ENCODE peak calls at places on chromosomes 16 and 17, in eight cellular contexts. W is fibroblast of mammary gland, S is tibial nerve, I is hepatocyte, E is AG10803, R is ovary, Q is Peyer's patch, K is bronchial epithelial cell. V is an unnamed sample.

GRCh38 chr17:60744355-60744958 is 66.8 kb downstream of the BCAS3 start:
- DNase-seq in W (no peak), S (no peak), I (no peak), E (peak; percentile 9), R (no peak), Q (no peak), K (no peak), V (no peak)

GRCh38 chr17:41966453-41967140 is at the start of gene CNP:
- DNase-seq in W (peak; percentile 79), S (peak; percentile 85), I (peak; percentile 97), E (peak; percentile 92), R (peak; percentile 90), Q (peak; percentile 96), K (peak; percentile 56), V (peak; percentile 91)

GRCh38 chr16:58047557-58048348 is 22.2 kb downstream of the MMP15 start:
- DNase-seq in W (no peak), S (no peak), I (no peak), E (no peak), R (no peak), Q (no peak), K (no peak), V (peak; percentile 3)

GRCh38 chr16:8377864-8378263 is 212.4 kb downstream of the TMEM114 start:
- DNase-seq in W (no peak), S (no peak), I (no peak), E (no peak), R (no peak), Q (no peak), K (no peak), V (no peak)

GRCh38 chr16:10608687-10609409 is 28.4 kb upstream of the EMP2 start:
- DNase-seq in W (peak; percentile 40), S (no peak), I (no peak), E (peak; percentile 57), R (peak; percentile 31), Q (no peak), K (no peak), V (no peak)

GRCh38 chr16:1771864-1772361 is 570 bp upstream of the NME3 start:
- DNase-seq in W (no peak), S (no peak), I (no peak), E (no peak), R (no peak), Q (no peak), K (no peak), V (no peak)

GRCh38 chr17:46842835-46843234 is 8.5 kb upstream of the WNT9B start:
- DNase-seq in W (peak; percentile 8), S (no peak), I (no peak), E (no peak), R (no peak), Q (no peak), K (no peak), V (no peak)

GRCh38 chr16:82379601-82380000 is 209.6 kb upstream of the MPHOSPH6 start:
- DNase-seq in W (no peak), S (no peak), I (no peak), E (no peak), R (no peak), Q (no peak), K (no peak), V (no peak)

GRCh38 chr17:74833501-74834361 is 26.0 kb downstream of the GRIN2C start:
- DNase-seq in W (peak; percentile 5), S (no peak), I (no peak), E (peak; percentile 55), R (no peak), Q (peak; percentile 74), K (peak; percentile 18), V (no peak)

GRCh38 chr17:78923660-78924453 is 1.3 kb downstream of the TIMP2 start:
- DNase-seq in W (no peak), S (peak; percentile 55), I (peak; percentile 89), E (no peak), R (peak; percentile 59), Q (peak; percentile 94), K (peak; percentile 57), V (no peak)
- H3K4me3 ChIP-seq in W (peak overlapping the region; percentile 81), S (peak overlapping the region; percentile 98), I (peak overlapping the region; percentile 94), E (peak overlapping the region; percentile 86), R (peak overlapping the region; percentile 82), Q (peak overlapping the region; percentile 73), K (peak overlapping the region; percentile 11), V (peak overlapping the region; percentile 84)

DNA sequence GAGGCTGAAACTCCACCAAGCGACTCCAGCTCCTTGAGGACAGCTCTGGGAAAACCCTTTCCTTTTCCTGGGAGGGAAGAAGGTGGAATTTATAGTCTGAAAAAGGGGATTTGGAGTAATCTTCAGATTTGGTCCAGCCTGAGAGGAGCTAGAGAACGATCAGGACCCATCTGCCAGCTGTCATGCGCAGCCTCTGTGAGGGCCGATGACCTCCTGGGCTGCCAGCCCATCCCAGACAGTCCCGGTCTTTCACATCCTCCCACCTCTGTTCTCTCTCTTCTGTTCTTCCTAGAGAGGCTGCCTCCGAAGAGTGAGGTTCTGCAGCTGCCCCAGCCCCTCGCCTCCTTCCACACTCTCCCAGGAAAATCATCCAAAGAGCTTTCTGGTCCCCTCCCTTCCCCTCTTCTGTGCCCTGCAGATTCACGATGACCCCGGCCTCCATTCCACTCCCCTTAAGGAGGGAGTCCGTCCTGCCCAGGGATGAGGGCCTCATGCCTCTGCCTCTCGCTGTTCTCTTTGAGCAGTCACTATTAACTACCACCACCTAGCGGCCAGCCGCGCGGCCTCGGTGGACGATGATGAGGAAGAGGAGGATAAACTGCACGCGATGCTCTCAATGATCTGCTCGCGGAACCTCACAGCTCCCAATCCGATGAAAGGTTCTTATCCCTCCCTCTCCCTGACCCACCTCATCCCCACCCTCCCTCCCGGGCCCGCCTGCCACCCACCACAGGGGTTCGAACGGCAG is 29.6 kb downstream of the SGSM2 start:
- DNase-seq in W (no peak), S (no peak), I (no peak), E (no peak), R (no peak), Q (no peak), K (no peak), V (peak; percentile 26)
- TF ChIP-seq CTCF in W (no peak), S (no peak), I (peak; percentile 32), E (no peak), R (no peak), Q (no peak), K (peak; percentile 24), V (peak; percentile 37)

GRCh38 chr17:55360971-55361370 is 60.7 kb downstream of the MMD start:
- DNase-seq in W (no peak), S (no peak), I (no peak), E (no peak), R (no peak), Q (no peak), K (no peak), V (no peak)
- H3K4me3 ChIP-seq in W (no peak overlapping the region), S (no peak overlapping the region), I (no peak overlapping the region), E (no peak overlapping the region), R (no peak overlapping the region), Q (no peak overlapping the region), K (no peak overlapping the region), V (no peak overlapping the region)

DNA sequence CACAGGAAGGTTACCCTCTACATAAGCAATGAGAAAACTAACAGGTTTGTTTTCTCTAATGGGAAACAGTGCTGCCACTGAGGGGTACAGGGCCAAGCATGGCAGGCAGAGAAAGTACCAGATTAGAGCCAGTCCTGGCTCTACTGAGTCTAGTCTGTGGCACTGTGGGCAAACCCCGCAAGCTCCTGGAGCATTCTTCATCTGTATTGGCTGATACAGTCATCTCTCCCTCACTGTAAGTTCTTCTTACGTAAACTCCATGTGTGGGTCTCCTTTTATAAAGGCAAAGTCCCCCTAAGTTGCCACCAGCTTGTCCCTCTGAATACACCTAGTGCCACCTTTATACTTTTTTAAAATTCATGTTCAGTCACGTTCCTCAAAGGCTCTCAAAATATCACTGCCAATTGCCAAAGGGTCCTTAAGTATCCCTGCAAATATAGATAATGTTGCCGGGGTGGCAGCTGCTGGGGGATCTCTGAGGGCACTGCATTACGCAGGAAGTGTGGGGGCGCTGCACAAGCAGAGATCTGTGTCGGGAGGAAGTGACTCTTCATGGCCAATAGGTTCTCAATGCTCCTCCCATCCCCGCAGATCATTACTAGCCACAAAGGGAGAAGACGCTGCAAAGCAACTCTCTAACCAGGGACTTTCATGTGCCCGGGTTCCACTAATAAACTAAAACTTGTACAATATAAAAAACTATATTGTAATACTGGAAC is 18.8 kb downstream of the XPO6 start:
- DNase-seq in W (no peak), S (no peak), I (no peak), E (no peak), R (no peak), Q (peak; percentile 92), K (peak; percentile 25), V (no peak)
- TF ChIP-seq CTCF in W (no peak), S (no peak), I (no peak), E (no peak), R (no peak), Q (peak; percentile 13), K (no peak), V (no peak)

GRCh38 chr16:51757921-51758479 is 606.9 kb upstream of the SALL1 start:
- DNase-seq in W (no peak), S (no peak), I (no peak), E (no peak), R (no peak), Q (no peak), K (no peak), V (no peak)

GRCh38 chr16:51759329-51759728 is 608.3 kb upstream of the SALL1 start:
- DNase-seq in W (no peak), S (no peak), I (no peak), E (no peak), R (no peak), Q (no peak), K (no peak), V (no peak)

GRCh38 chr16:51763072-51763658 is 612.1 kb upstream of the SALL1 start:
- DNase-seq in W (no peak), S (no peak), I (peak; percentile 23), E (no peak), R (no peak), Q (no peak), K (no peak), V (no peak)

GRCh38 chr16:51759999-51760398 is 608.9 kb upstream of the SALL1 start:
- DNase-seq in W (no peak), S (no peak), I (no peak), E (no peak), R (no peak), Q (no peak), K (no peak), V (no peak)

GRCh38 chr16:51762081-51762995 is 611.3 kb upstream of the SALL1 start:
- DNase-seq in W (peak; percentile 75), S (peak; percentile 48), I (peak; percentile 93), E (peak; percentile 73), R (peak; percentile 55), Q (peak; percentile 76), K (peak; percentile 43), V (peak; percentile 78)
- H3K4me3 ChIP-seq in W (no peak overlapping the region), S (no peak overlapping the region), I (no peak overlapping the region), E (peak overlapping the region; percentile 26), R (no peak overlapping the region), Q (no peak overlapping the region), K (no peak overlapping the region), V (no peak overlapping the region)

GRCh38 chr16:56641166-56641565 is 2.7 kb downstream of the MT1A start:
- DNase-seq in W (no peak), S (no peak), I (no peak), E (no peak), R (no peak), Q (no peak), K (no peak), V (no peak)

GRCh38 chr16:56645311-56645710 is 6.4 kb upstream of the MT1B start:
- DNase-seq in W (no peak), S (no peak), I (no peak), E (no peak), R (no peak), Q (no peak), K (peak; percentile 70), V (no peak)

GRCh38 chr16:56643833-56644232 is 5.4 kb downstream of the MT1A start:
- DNase-seq in W (no peak), S (no peak), I (no peak), E (no peak), R (no peak), Q (no peak), K (no peak), V (no peak)

GRCh38 chr16:56645838-56646237 is 5.8 kb upstream of the MT1B start:
- DNase-seq in W (no peak), S (no peak), I (no peak), E (no peak), R (no peak), Q (no peak), K (no peak), V (no peak)

GRCh38 chr16:56643080-56643778 is 4.8 kb downstream of the MT1A start:
- DNase-seq in W (peak; percentile 66), S (peak; percentile 19), I (peak; percentile 79), E (peak; percentile 38), R (peak; percentile 57), Q (peak; percentile 92), K (peak; percentile 64), V (peak; percentile 43)
- TF ChIP-seq CTCF in W (peak; percentile 35), S (peak; percentile 33), I (no peak), E (peak; percentile 31), R (peak; percentile 23), Q (peak; percentile 66), K (peak; percentile 61), V (peak; percentile 28)

V was measured in fibroblast of pulmonary artery.